ENCODE peak calls at places on chromosomes 1 and 21, in six cellular contexts. N is GM06990, U is H1, P is fibroblast of lung, R is neuronal stem cell, O is A549. J is an unnamed sample.

GRCh38 chr1:193676996-193677569 is 490.7 kb upstream of the B3GALT2 start:
- DNase-seq in P (no peak), O (no peak), N (no peak), U (no peak), R (no peak), J (no peak)

GRCh38 chr1:21814981-21815583 is 3.0 kb downstream of the LDLRAD2 start:
- DNase-seq in U (no peak), R (no peak), N (no peak), O (no peak), P (no peak), J (no peak)

GRCh38 chr1:228842094-228842775 is 107.0 kb downstream of the RHOU start:
- DNase-seq in N (no peak), P (peak; percentile 74), U (no peak), O (peak; percentile 74), R (no peak), J (peak; percentile 69)

GRCh38 chr1:116923421-116923820 is 13.7 kb downstream of the PTGFRN start:
- DNase-seq in R (no peak), U (no peak), N (no peak), P (no peak), O (no peak), J (no peak)

GRCh38 chr1:59971464-59971911 is 44.9 kb upstream of the CYP2J2 start:
- DNase-seq in N (peak; percentile 14), U (no peak), P (peak; percentile 69), O (peak; percentile 44), R (peak; percentile 70), J (peak; percentile 57)

GRCh38 chr1:11650331-11650991 is 3.8 kb downstream of the FBXO2 start:
- DNase-seq in N (peak; percentile 78), R (peak; percentile 53), P (peak; percentile 68), O (peak; percentile 57), U (no peak), J (peak; percentile 94)

GRCh38 chr1:246107516-246108277 is 399.4 kb downstream of the SMYD3 start:
- DNase-seq in R (peak; percentile 55), U (peak; percentile 19), O (no peak), N (no peak), P (peak; percentile 8), J (peak; percentile 39)

GRCh38 chr1:101071470-101071886 is 45.9 kb upstream of the DPH5 start:
- DNase-seq in U (no peak), N (no peak), R (no peak), O (no peak), P (peak; percentile 11), J (peak; percentile 2)

GRCh38 chr1:9428601-9429368 is 110.5 kb upstream of the SLC25A33 start:
- DNase-seq in P (peak; percentile 99), R (peak; percentile 99), U (peak; percentile 100), N (peak; percentile 100), O (peak; percentile 87), J (peak; percentile 98)

GRCh38 chr1:98102369-98103030 is 181.7 kb upstream of the DPYD start:
- DNase-seq in N (no peak), P (peak; percentile 55), U (no peak), R (no peak), O (no peak), J (no peak)

GRCh38 chr1:178542554-178543290 is 29.8 kb downstream of the TEX35 start:
- DNase-seq in N (peak; percentile 91), R (peak; percentile 93), O (peak; percentile 86), P (peak; percentile 89), U (peak; percentile 71), J (peak; percentile 93)

GRCh38 chr1:69172003-69173000 is 395.4 kb upstream of the LRRC7 start:
- DNase-seq in P (peak; percentile 44), R (no peak), U (no peak), O (no peak), N (no peak), J (no peak)

GRCh38 chr21:45408811-45409261 is 3.9 kb downstream of the COL18A1 start:
- DNase-seq in O (no peak), N (no peak), R (no peak), P (no peak), U (no peak), J (no peak)

GRCh38 chr1:37858931-37859506 is 373 bp downstream of the MTF1 start:
- DNase-seq in O (no peak), P (peak; percentile 23), N (no peak), U (no peak), R (no peak), J (peak; percentile 44)

GRCh38 chr1:157968503-157968902 is 24.9 kb upstream of the KIRREL1 start:
- DNase-seq in P (peak; percentile 89), O (peak; percentile 12), R (no peak), N (no peak), U (no peak), J (peak; percentile 8)

GRCh38 chr1:234139966-234140365 is 233.3 kb upstream of the COA6 start:
- DNase-seq in R (no peak), O (peak; percentile 81), P (peak; percentile 46), N (no peak), U (no peak), J (no peak)

GRCh38 chr1:20538227-20538626 is 14.1 kb upstream of the FAM43B start:
- DNase-seq in O (no peak), U (no peak), N (no peak), R (no peak), P (no peak), J (no peak)

GRCh38 chr1:51666463-51666862 is 49.6 kb downstream of the OSBPL9 start:
- DNase-seq in U (no peak), N (no peak), R (no peak), P (peak; percentile 61), O (no peak), J (no peak)

GRCh38 chr21:20997633-20998455 is at the start of gene NCAM2:
- DNase-seq in O (no peak), P (peak; percentile 85), U (no peak), R (peak; percentile 82), N (peak; percentile 14), J (no peak)

GRCh38 chr1:11502516-11502915 is 23.6 kb downstream of the DISP3 start:
- DNase-seq in U (no peak), P (no peak), O (no peak), R (no peak), N (no peak), J (no peak)

GRCh38 chr1:11981378-11982009 is 1.2 kb downstream of the MFN2 start:
- DNase-seq in U (no peak), R (no peak), N (no peak), O (no peak), P (no peak), J (no peak)

GRCh38 chr21:23531444-23531843 is 2075.8 kb downstream of the MRPL39 start:
- DNase-seq in P (no peak), O (no peak), U (no peak), N (no peak), R (no peak), J (no peak)

GRCh38 chr1:152458384-152459185 is 44.5 kb upstream of the CRNN start:
- DNase-seq in R (peak; percentile 31), N (peak; percentile 27), U (no peak), O (peak; percentile 46), P (peak; percentile 72), J (peak; percentile 82)

GRCh38 chr1:22208265-22208972 is 65.5 kb upstream of the WNT4 start:
- DNase-seq in P (no peak), N (no peak), R (peak; percentile 94), O (no peak), U (no peak), J (no peak)

GRCh38 chr21:36065497-36066036 is 4.3 kb upstream of the CBR1 start:
- DNase-seq in R (no peak), U (no peak), P (peak; percentile 66), N (no peak), O (no peak), J (peak; percentile 54)

GRCh38 chr1:39633422-39633821 is 6.0 kb downstream of the HEYL start:
- DNase-seq in N (no peak), R (no peak), P (no peak), U (no peak), O (no peak), J (no peak)

GRCh38 chr1:216389774-216390173 is 33.5 kb downstream of the USH2A start:
- DNase-seq in U (no peak), R (no peak), O (no peak), N (no peak), P (no peak), J (no peak)

GRCh38 chr1:188895611-188896010 is 1582.1 kb downstream of the BRINP3 start:
- DNase-seq in R (no peak), O (no peak), N (no peak), U (no peak), P (no peak), J (no peak)

DNA sequence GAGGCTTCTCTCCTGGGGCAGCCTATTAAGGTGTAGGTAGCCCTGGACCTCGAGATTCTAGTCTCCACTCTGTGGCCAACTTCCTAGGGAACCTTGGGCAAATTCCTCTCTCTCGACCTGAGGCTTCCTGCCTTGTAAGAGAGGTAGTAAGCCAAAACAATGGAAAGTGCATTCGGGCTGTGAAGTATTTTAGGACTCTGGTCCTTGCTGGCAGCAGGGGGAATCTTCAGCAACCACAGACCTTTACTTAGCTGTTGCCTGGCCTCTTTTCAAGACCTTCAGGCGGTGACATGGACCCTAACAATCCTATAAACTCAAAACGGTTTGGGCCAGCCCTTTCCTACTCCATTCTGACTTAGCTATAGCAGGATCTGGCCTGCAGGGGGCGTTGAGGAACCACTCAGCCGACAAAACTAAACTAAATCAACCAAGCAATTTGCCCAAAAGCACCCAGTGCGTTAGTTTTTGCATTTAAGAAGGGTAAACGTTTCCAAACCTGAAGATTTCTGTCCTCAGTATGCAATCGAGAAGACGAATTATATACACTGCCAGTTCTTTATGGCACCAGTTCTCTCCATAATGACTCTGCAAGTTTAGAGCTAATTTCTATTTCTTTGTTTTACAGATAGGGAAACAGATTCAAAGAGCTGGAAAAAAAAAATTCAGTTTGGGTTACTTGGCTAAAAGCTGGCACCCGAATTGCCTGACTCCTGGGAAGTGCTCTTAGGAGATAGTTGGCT is 10.9 kb upstream of the SESN2 start:
- DNase-seq in O (peak; percentile 58), N (peak; percentile 42), U (no peak), P (peak; percentile 89), R (peak; percentile 79), J (peak; percentile 87)
- H3K4me3 ChIP-seq in O (peak overlapping the region; percentile 29), N (no peak overlapping the region), U (peak overlapping the region; percentile 23), P (no peak overlapping the region), R (no peak overlapping the region), J (peak overlapping the region; percentile 19)

GRCh38 chr1:118136511-118136937 is 48.5 kb downstream of the SPAG17 start:
- DNase-seq in P (peak; percentile 82), R (no peak), U (no peak), O (no peak), N (peak; percentile 17), J (no peak)
- H3K4me3 ChIP-seq in P (peak overlapping the region; percentile 32), R (no peak overlapping the region), U (no peak overlapping the region), O (no peak overlapping the region), N (no peak overlapping the region), J (no peak overlapping the region)

GRCh38 chr1:175922254-175922881 is 179.0 kb upstream of the TNR start:
- DNase-seq in P (no peak), U (peak; percentile 34), O (no peak), R (no peak), N (no peak), J (no peak)

GRCh38 chr1:175918364-175918801 is 175.0 kb upstream of the TNR start:
- DNase-seq in P (no peak), O (no peak), U (peak; percentile 36), N (no peak), R (no peak), J (no peak)

GRCh38 chr1:175919001-175919400 is 175.6 kb upstream of the TNR start:
- DNase-seq in N (no peak), P (no peak), O (no peak), R (no peak), U (no peak), J (no peak)

GRCh38 chr1:175920401-175920800 is 177.0 kb upstream of the TNR start:
- DNase-seq in N (no peak), O (no peak), U (no peak), R (no peak), P (no peak), J (no peak)
- H3K4me3 ChIP-seq in N (no peak overlapping the region), O (no peak overlapping the region), U (no peak overlapping the region), R (no peak overlapping the region), P (no peak overlapping the region), J (no peak overlapping the region)

GRCh38 chr1:154406572-154406879 is 1.4 kb downstream of the IL6R start:
- DNase-seq in O (no peak), U (no peak), P (no peak), N (no peak), R (no peak), J (no peak)
- H3K4me3 ChIP-seq in O (peak overlapping the region; percentile 78), U (no peak overlapping the region), P (peak overlapping the region; percentile 72), N (peak overlapping the region; percentile 63), R (no peak overlapping the region), J (peak overlapping the region; percentile 72)